ENCODE peak calls at places on chromosomes 1 and 21, in five cellular contexts. F is neural crest cell, B is psoas muscle, Q is endothelial cell, V is upper lobe of right lung. C is an unnamed sample.

GRCh38 chr1:113917400-113918082 is 11.6 kb upstream of the HIPK1 start:
- DNase-seq in Q (no peak), B (no peak), F (no peak), V (no peak), C (peak)

GRCh38 chr1:24641646-24642151 is 1.4 kb upstream of the SRRM1 start:
- DNase-seq in B (peak), F (no peak), V (peak), Q (peak), C (no peak)

GRCh38 chr1:197850042-197850441 is 52.4 kb upstream of the C1orf53 start:
- DNase-seq in B (no peak), Q (no peak), F (no peak), V (no peak), C (no peak)

GRCh38 chr1:2588661-2589330 is 2.2 kb downstream of the PRXL2B start:
- DNase-seq in V (peak), B (peak), Q (no peak), F (no peak), C (no peak)

GRCh38 chr1:152886758-152887409 is 8.8 kb downstream of the SMCP start:
- DNase-seq in Q (no peak), B (no peak), V (no peak), F (no peak), C (no peak)

GRCh38 chr1:190738321-190738720 is 260.7 kb upstream of the BRINP3 start:
- DNase-seq in V (no peak), B (no peak), F (no peak), Q (no peak), C (no peak)

GRCh38 chr1:37486680-37487618 is 12.6 kb downstream of the ZC3H12A start:
- DNase-seq in B (peak), V (peak), F (peak), Q (peak), C (peak)

GRCh38 chr1:23362218-23362713 is 7.4 kb downstream of the ZNF436 start:
- DNase-seq in V (no peak), B (no peak), F (no peak), Q (no peak), C (no peak)

GRCh38 chr1:15952317-15953258 is 23.3 kb downstream of the ZBTB17 start:
- DNase-seq in V (no peak), B (no peak), Q (no peak), F (no peak), C (peak)

GRCh38 chr1:19009882-19010321 is 53.4 kb upstream of the IFFO2 start:
- DNase-seq in V (no peak), Q (no peak), B (no peak), F (no peak), C (peak)

GRCh38 chr1:18485227-18485626 is 4.5 kb downstream of the KLHDC7A start:
- DNase-seq in F (no peak), B (no peak), V (no peak), Q (no peak), C (no peak)

GRCh38 chr1:234542211-234542850 is 63.4 kb upstream of the TARBP1 start:
- DNase-seq in Q (no peak), B (peak), F (no peak), V (no peak), C (no peak)

GRCh38 chr1:172826096-172826741 is 167.3 kb downstream of the FASLG start:
- DNase-seq in B (no peak), V (no peak), F (no peak), Q (no peak), C (peak)
- TF ChIP-seq CTCF in B (peak), V (peak), F (peak), Q (peak), C (peak)

GRCh38 chr1:204149635-204150565 is 1.9 kb downstream of the ETNK2 start:
- DNase-seq in V (no peak), B (no peak), F (no peak), Q (no peak), C (no peak)
- TF ChIP-seq CTCF in V (no peak), B (no peak), F (no peak), Q (no peak), C (no peak)

GRCh38 chr1:219837994-219838294 is 90.4 kb downstream of the SLC30A10 start:
- DNase-seq in F (no peak), V (no peak), B (no peak), Q (no peak), C (no peak)

GRCh38 chr1:219834247-219834917 is 94.0 kb downstream of the SLC30A10 start:
- DNase-seq in Q (no peak), F (no peak), V (no peak), B (no peak), C (no peak)

GRCh38 chr1:219833214-219833816 is 95.0 kb downstream of the SLC30A10 start:
- DNase-seq in V (no peak), F (no peak), B (no peak), Q (no peak), C (no peak)

GRCh38 chr1:219837274-219837993 is 90.9 kb downstream of the SLC30A10 start:
- DNase-seq in Q (peak), F (peak), V (no peak), B (no peak), C (peak)
- TF ChIP-seq CTCF in Q (peak), F (peak), V (peak), B (no peak), C (peak)

GRCh38 chr1:180488661-180489060 is 13.7 kb downstream of the ACBD6 start:
- DNase-seq in F (no peak), Q (no peak), B (no peak), V (no peak), C (no peak)

GRCh38 chr1:180489313-180489712 is 13.1 kb downstream of the ACBD6 start:
- DNase-seq in B (no peak), Q (no peak), V (no peak), F (no peak), C (no peak)

GRCh38 chr1:180484490-180484889 is 17.9 kb downstream of the ACBD6 start:
- DNase-seq in Q (no peak), V (no peak), B (no peak), F (no peak), C (no peak)

GRCh38 chr1:180482425-180483275 is 19.7 kb downstream of the ACBD6 start:
- DNase-seq in Q (peak), F (peak), V (no peak), B (no peak), C (peak)

DNA sequence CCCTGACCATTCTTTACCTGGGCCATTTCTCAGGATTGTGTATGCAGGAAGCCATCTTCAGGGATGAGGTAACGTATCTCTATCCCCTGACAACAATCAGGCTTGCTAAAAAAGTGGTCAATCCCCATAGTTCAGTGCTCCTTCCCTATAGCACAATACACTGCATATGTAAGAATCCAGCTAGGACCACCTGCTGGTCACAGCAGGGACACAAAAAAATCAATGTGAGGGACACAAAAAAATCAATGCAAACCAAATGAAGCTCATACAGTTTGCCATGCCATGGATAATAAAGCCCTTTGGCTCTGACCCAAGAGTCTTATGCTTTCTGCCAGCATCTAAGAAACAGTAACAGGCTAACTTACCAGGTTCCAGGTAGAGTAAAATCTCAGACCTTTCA is 16.3 kb downstream of the ACBD6 start:
- DNase-seq in B (no peak), V (no peak), Q (no peak), F (no peak), C (no peak)
- TF ChIP-seq CTCF in B (no peak), V (no peak), Q (no peak), F (no peak), C (peak)

GRCh38 chr21:38796426-38796825 is 9.3 kb upstream of the ETS2 start:
- DNase-seq in B (no peak), Q (no peak), V (no peak), F (no peak), C (no peak)
- TF ChIP-seq CTCF in B (no peak), Q (no peak), V (no peak), F (no peak), C (peak)

C was measured in HFFc6.